ENCODE peak calls at places on chromosomes 16 and 17, in eight cellular contexts. O is left lung, V is ascending aorta, H is lower leg skin, A is fibroblast of lung, J is neural progenitor cell, N is GM12864, K is astrocyte of the cerebellum. G is an unnamed sample.

GRCh38 chr16:53449816-53450517 is 15.7 kb downstream of the RBL2 start:
- DNase-seq in O (no peak), J (no peak), N (no peak), H (no peak), V (no peak), K (no peak), A (no peak), G (no peak)

GRCh38 chr16:48076455-48077012 is 79.3 kb downstream of the ABCC12 start:
- DNase-seq in H (no peak), K (no peak), A (peak; percentile 58), V (no peak), N (no peak), O (no peak), J (no peak), G (no peak)

GRCh38 chr17:47803201-47803600 is 18.4 kb downstream of the OSBPL7 start:
- DNase-seq in O (no peak), N (no peak), A (no peak), H (peak; percentile 32), J (no peak), V (no peak), K (no peak), G (no peak)

GRCh38 chr16:30116291-30117207 is 3.2 kb upstream of the GDPD3 start:
- DNase-seq in K (no peak), N (no peak), J (no peak), O (no peak), V (no peak), H (no peak), A (no peak), G (no peak)

GRCh38 chr17:74830861-74831260 is 28.8 kb downstream of the GRIN2C start:
- DNase-seq in K (no peak), O (no peak), V (no peak), H (no peak), N (no peak), A (no peak), J (no peak), G (no peak)

GRCh38 chr16:78668393-78668792 is 568.9 kb downstream of the WWOX start:
- DNase-seq in V (no peak), O (no peak), H (no peak), N (no peak), K (no peak), J (no peak), A (no peak), G (no peak)

GRCh38 chr16:85554114-85554790 is 58.9 kb upstream of the GSE1 start:
- DNase-seq in H (peak; percentile 95), O (peak; percentile 89), N (peak; percentile 87), K (peak; percentile 53), V (peak; percentile 86), A (peak; percentile 90), J (peak; percentile 71), G (peak; percentile 60)

GRCh38 chr17:31695456-31696090 is 163.5 kb downstream of the COPRS start:
- DNase-seq in H (no peak), A (peak; percentile 50), K (no peak), V (peak; percentile 69), O (no peak), J (no peak), N (no peak), G (no peak)

GRCh38 chr16:52435573-52435972 is 111.4 kb downstream of the TOX3 start:
- DNase-seq in H (no peak), A (no peak), N (no peak), K (peak; percentile 12), J (peak; percentile 16), O (no peak), V (no peak), G (no peak)

GRCh38 chr16:81293909-81294802 is 20.6 kb upstream of the GAN start:
- DNase-seq in K (no peak), H (no peak), N (no peak), V (no peak), A (peak; percentile 89), J (no peak), O (no peak), G (no peak)

GRCh38 chr17:43171761-43172487 is 910 bp downstream of the NBR1 start:
- DNase-seq in V (peak; percentile 70), J (peak; percentile 8), O (no peak), K (peak; percentile 84), N (no peak), A (peak; percentile 96), H (no peak), G (peak; percentile 78)

GRCh38 chr17:61412860-61413653 is 13.4 kb downstream of the TBX2 start:
- DNase-seq in N (no peak), A (no peak), H (peak; percentile 76), V (peak; percentile 64), O (no peak), K (no peak), J (peak; percentile 60), G (no peak)

GRCh38 chr16:71461686-71462648 is at the start of gene ZNF23:
- DNase-seq in N (peak; percentile 33), K (peak; percentile 37), J (peak; percentile 88), H (peak; percentile 96), V (peak; percentile 91), A (peak; percentile 72), O (peak; percentile 90), G (peak; percentile 78)

GRCh38 chr17:7122386-7122785 is 7.8 kb upstream of the ASGR2 start:
- DNase-seq in K (no peak), J (no peak), A (no peak), N (no peak), V (no peak), O (no peak), H (no peak), G (no peak)

GRCh38 chr17:4747847-4748246 is 8.1 kb upstream of the CXCL16 start:
- DNase-seq in O (no peak), V (no peak), K (no peak), A (no peak), J (no peak), N (no peak), H (no peak), G (no peak)

GRCh38 chr16:24858219-24859041 is 12.7 kb downstream of the SLC5A11 start:
- DNase-seq in O (peak; percentile 40), J (peak; percentile 87), H (peak; percentile 83), V (no peak), A (peak; percentile 40), K (peak; percentile 32), N (no peak), G (no peak)

GRCh38 chr17:75970626-75971025 is 8.3 kb downstream of the ACOX1 start:
- DNase-seq in H (no peak), O (no peak), N (no peak), V (no peak), J (no peak), K (no peak), A (no peak), G (no peak)

GRCh38 chr17:59439261-59439660 is 107.8 kb downstream of the YPEL2 start:
- DNase-seq in O (no peak), N (no peak), J (no peak), A (no peak), H (no peak), K (no peak), V (no peak), G (no peak)

GRCh38 chr17:64661981-64662773 is at the start of gene SMURF2:
- DNase-seq in J (peak; percentile 90), H (peak; percentile 96), O (peak; percentile 83), V (peak; percentile 85), A (peak; percentile 63), N (no peak), K (no peak), G (peak; percentile 61)

GRCh38 chr17:82228278-82228841 is 482 bp upstream of the SLC16A3 start:
- DNase-seq in K (no peak), H (peak; percentile 89), N (peak; percentile 41), V (no peak), O (peak; percentile 83), A (no peak), J (peak; percentile 57), G (peak; percentile 94)

GRCh38 chr16:26396511-26397235 is 670.1 kb upstream of the C16orf82 start:
- DNase-seq in A (no peak), K (no peak), H (no peak), O (no peak), J (peak; percentile 59), V (no peak), N (no peak), G (no peak)

GRCh38 chr16:62709856-62710255 is 673.6 kb upstream of the CDH8 start:
- DNase-seq in N (no peak), V (no peak), O (no peak), K (no peak), H (no peak), J (no peak), A (no peak), G (no peak)

GRCh38 chr16:62715701-62716100 is 679.5 kb upstream of the CDH8 start:
- DNase-seq in O (no peak), H (no peak), N (no peak), A (no peak), K (no peak), J (no peak), V (no peak), G (no peak)

GRCh38 chr16:62711797-62712196 is 675.6 kb upstream of the CDH8 start:
- DNase-seq in J (peak; percentile 15), A (no peak), O (no peak), N (no peak), V (no peak), K (no peak), H (no peak), G (no peak)
- TF ChIP-seq CTCF in J (peak; percentile 39), A (no peak), O (no peak), N (no peak), V (no peak), K (no peak), H (no peak), G (no peak)

GRCh38 chr16:60127196-60127595 is 1393.1 kb upstream of the GOT2 start:
- DNase-seq in O (no peak), A (no peak), N (no peak), H (no peak), V (no peak), J (no peak), K (no peak), G (no peak)

GRCh38 chr16:60120586-60120985 is 1386.5 kb upstream of the GOT2 start:
- DNase-seq in N (no peak), H (no peak), V (no peak), J (no peak), A (no peak), O (no peak), K (no peak), G (no peak)

GRCh38 chr16:60123387-60124023 is 1389.4 kb upstream of the GOT2 start:
- DNase-seq in H (no peak), V (no peak), A (peak; percentile 18), J (no peak), N (no peak), O (no peak), K (peak; percentile 61), G (no peak)
- TF ChIP-seq CTCF in H (no peak), V (no peak), A (no peak), J (no peak), N (no peak), O (no peak), K (no peak), G (no peak)

GRCh38 chr16:19717781-19718623 is at the start of the genes IQCK and KNOP1:
- DNase-seq in J (peak; percentile 97), H (peak; percentile 98), K (peak; percentile 70), A (peak; percentile 89), V (peak; percentile 95), O (peak; percentile 92), N (peak; percentile 62), G (peak; percentile 84)
- TF ChIP-seq CTCF in J (no peak), H (no peak), K (no peak), A (peak; percentile 16), V (peak; percentile 2), O (no peak), N (no peak), G (no peak)

DNA sequence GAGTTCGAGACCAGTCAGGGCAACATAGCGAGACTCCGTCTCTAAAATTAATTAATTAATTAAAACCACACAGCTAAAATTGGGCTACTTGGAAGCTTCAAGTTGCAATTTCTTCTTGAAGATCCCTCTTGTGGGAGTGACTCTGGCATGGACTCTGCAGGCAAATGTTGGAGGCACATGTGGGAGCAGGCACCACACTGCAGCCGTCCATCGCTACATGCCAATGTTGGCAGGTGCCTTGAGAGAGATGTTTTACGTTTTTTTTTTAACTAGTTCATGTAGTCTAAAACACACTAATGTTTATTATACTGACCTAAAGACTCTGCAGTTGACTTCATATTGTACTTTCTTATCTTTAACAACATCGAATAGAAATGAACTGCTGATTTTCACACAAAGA is 7.9 kb upstream of the CCL8 start:
- DNase-seq in N (no peak), J (no peak), V (no peak), A (no peak), O (no peak), K (no peak), H (peak; percentile 57), G (no peak)
- TF ChIP-seq CTCF in N (no peak), J (no peak), V (no peak), A (no peak), O (no peak), K (no peak), H (no peak), G (no peak)